ENCODE peak calls at places on chromosomes 3 and 15, in four cellular contexts. Q, O, G and B are unnamed samples.
A peak's percentile ranks its signal among the peaks of the same experiment; 100 is the strongest.

GRCh38 chr3:3065876-3066275 is 44.3 kb downstream of the IL5RA start:
- DNase-seq in Q (no peak), O (no peak), G (no peak), B (no peak)

GRCh38 chr3:141323936-141324704 is 44.2 kb upstream of the ZBTB38 start:
- DNase-seq in Q (no peak), O (no peak), G (no peak), B (no peak)

GRCh38 chr3:58190882-58191281 is 19.9 kb downstream of the DNASE1L3 start:
- DNase-seq in Q (no peak), O (no peak), G (no peak), B (no peak)

GRCh38 chr15:82677720-82678323 is 30.7 kb upstream of the CPEB1 start:
- DNase-seq in Q (no peak), O (no peak), G (no peak), B (no peak)

GRCh38 chr3:148790841-148791240 is 36.8 kb upstream of the CPB1 start:
- DNase-seq in Q (no peak), O (peak; percentile 71), G (no peak), B (no peak)

GRCh38 chr3:195080125-195080524 is 190.8 kb downstream of the XXYLT1 start:
- DNase-seq in Q (no peak), O (no peak), G (no peak), B (no peak)

GRCh38 chr3:134291300-134292254 is 40.9 kb upstream of the RYK start:
- DNase-seq in Q (peak; percentile 93), O (peak; percentile 92), G (no peak), B (peak; percentile 43)

GRCh38 chr3:46731795-46732194 is 14.1 kb upstream of the PRSS50 start:
- DNase-seq in Q (no peak), O (no peak), G (no peak), B (no peak)

GRCh38 chr3:34889641-34890040 is 749.7 kb upstream of the ARPP21 start:
- DNase-seq in Q (no peak), O (no peak), G (no peak), B (no peak)

GRCh38 chr15:52496175-52496574 is 32.5 kb downstream of the MYO5A start:
- DNase-seq in Q (no peak), O (no peak), G (no peak), B (no peak)

GRCh38 chr15:35290301-35290721 is 205.2 kb upstream of the NANOGP8 start:
- DNase-seq in Q (no peak), O (no peak), G (no peak), B (no peak)

GRCh38 chr3:31361391-31362273 is 171.1 kb upstream of the STT3B start:
- DNase-seq in Q (no peak), O (no peak), G (peak; percentile 52), B (peak; percentile 86)

GRCh38 chr15:25797511-25798206 is 65.5 kb downstream of the ATP10A start:
- DNase-seq in Q (no peak), O (no peak), G (no peak), B (no peak)

GRCh38 chr3:4416427-4416826 is 50.6 kb downstream of the SUMF1 start:
- DNase-seq in Q (no peak), O (no peak), G (no peak), B (no peak)

GRCh38 chr3:4774531-4774930 is 204.7 kb upstream of the BHLHE40 start:
- DNase-seq in Q (no peak), O (no peak), G (no peak), B (no peak)

GRCh38 chr3:103181175-103181574 is 746.4 kb downstream of the ZPLD1 start:
- DNase-seq in Q (no peak), O (no peak), G (no peak), B (no peak)

GRCh38 chr3:118628704-118629341 is 405.8 kb downstream of the IGSF11 start:
- DNase-seq in Q (no peak), O (no peak), G (peak; percentile 88), B (peak; percentile 33)

GRCh38 chr15:85625431-85625830 is 169.3 kb downstream of the KLHL25 start:
- DNase-seq in Q (no peak), O (no peak), G (no peak), B (no peak)
- H3K27ac ChIP-seq in Q (no peak overlapping the region), O (peak overlapping the region; percentile 78), G (no peak overlapping the region), B (no peak overlapping the region)

GRCh38 chr3:20622304-20622703 is 436.3 kb upstream of the SGO1 start:
- DNase-seq in Q (no peak), O (no peak), G (no peak), B (peak; percentile 63)
- TF ChIP-seq CTCF in Q (no peak), O (no peak), G (no peak), B (peak; percentile 51)

DNA sequence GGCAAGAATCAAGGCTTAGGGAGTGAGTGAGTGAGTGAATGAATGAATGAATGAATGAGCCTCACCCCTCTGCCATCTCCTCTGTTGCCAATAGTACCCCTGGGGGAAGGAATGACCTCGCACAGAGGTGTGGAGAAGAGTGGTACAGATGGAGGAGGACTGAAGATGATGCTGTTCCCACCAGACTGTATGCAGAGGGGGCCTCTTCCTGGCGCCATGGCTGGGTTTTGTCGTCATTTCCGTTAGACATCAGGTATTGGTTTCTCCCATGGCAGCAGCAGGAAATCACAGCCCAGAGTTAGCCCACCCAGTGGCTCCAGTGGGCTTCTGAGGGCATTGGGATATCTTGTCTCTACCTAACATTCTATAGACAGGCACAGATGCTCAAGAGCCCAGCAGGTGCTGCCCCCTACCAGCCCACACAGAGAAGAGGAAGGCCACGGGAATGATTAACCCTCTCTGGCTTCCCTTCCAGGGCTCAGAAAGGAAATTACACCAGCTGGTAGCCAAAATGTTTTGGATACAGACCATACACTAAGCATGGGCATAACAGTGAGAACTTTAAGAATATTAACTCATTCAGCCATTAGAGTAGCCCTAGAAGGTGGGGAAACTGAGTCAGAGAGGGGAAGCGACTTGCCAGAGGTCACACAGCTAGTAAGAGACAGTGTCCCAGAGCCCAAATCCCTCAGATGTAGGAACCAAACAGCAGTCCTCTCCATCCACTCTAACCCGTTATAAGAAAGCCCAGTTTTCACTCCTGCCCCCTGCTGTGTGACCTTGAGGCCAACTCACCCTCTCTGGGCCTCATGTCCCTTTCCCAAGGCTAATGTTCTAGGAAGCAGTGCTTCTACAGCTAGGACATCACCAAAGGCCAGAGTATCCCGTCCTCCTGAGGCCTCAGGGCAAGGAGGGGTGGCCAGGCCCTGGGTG is 109.6 kb upstream of the SLC6A11 start:
- DNase-seq in Q (no peak), O (no peak), G (peak; percentile 26), B (no peak)
- H3K4me3 ChIP-seq in Q (no peak overlapping the region), O (no peak overlapping the region), G (peak overlapping the region; percentile 63), B (no peak overlapping the region)

GRCh38 chr3:53189276-53189675 is 28.3 kb downstream of the PRKCD start:
- DNase-seq in Q (no peak), O (no peak), G (no peak), B (no peak)
- H3K27ac ChIP-seq in Q (no peak overlapping the region), O (no peak overlapping the region), G (no peak overlapping the region), B (no peak overlapping the region)

DNA sequence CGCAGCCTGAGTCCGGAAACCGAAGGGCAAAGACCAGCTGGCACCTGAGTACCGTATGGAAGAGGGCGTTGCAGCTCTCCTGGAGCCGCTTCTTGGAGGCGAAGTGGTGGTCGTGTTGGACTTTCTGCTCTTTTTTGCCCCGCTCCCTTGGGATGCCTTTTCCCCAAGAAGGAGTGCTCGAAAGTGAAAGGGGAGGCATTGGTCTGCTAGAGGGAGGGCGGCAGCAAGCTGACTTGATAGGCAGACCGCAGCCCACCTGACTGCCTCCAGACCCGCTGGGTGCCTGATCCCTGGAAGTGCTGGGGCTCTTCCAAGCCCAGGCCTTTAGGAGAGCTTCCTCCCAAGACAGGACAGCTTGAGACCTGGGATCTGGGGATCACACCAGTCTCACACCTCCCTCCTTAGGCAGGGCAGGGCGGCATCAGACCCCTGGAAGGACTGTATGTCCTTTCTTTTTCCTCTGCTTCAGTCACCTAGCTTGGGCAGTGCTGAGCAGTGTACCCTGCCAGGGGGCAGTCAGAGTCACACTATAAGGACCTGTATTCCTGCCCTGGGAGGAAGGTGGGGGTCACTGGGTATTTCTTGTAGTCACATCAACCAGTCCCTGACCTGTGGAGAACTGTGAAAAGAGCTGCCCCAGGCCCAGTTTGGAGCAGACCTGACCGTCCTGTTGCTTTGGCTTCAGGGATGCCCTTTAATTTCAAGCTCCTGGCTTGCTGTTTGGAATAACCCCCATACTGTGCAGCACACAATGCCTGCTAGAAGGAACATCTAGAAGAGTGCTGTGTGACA is 2.1 kb downstream of the ACVR2B start:
- DNase-seq in Q (peak; percentile 69), O (no peak), G (peak; percentile 8), B (no peak)
- TF ChIP-seq CTCF in Q (no peak), O (no peak), G (no peak), B (no peak)

GRCh38 chr15:68196445-68197169 is 8.5 kb downstream of the CALML4 start:
- DNase-seq in Q (no peak), O (no peak), G (no peak), B (no peak)
- H3K4me3 ChIP-seq in Q (no peak overlapping the region), O (no peak overlapping the region), G (no peak overlapping the region), B (no peak overlapping the region)